ENCODE peak calls at places on chromosomes 4 and X, in eight cellular contexts. J is HFF-Myc, W is fibroblast of the aortic adventitia, C is progenitor cell of endocrine pancreas, H is fibroblast of lung, G is HCT116, U is IMR-90, T is mucosa of descending colon. I is an unnamed sample.
A peak's percentile ranks its signal among the peaks of the same experiment; 100 is the strongest.

GRCh38 chr4:124177647-124178425 is 534.7 kb downstream of the ANKRD50 start:
- DNase-seq in C (no peak), J (peak; percentile 33), H (peak; percentile 91), U (peak; percentile 91), W (peak; percentile 84), G (no peak), T (no peak), I (peak; percentile 76)

GRCh38 chrX:15758140-15758539 is 20.1 kb downstream of the CA5B start:
- DNase-seq in H (no peak), J (no peak), G (no peak), C (no peak), U (no peak), W (no peak), T (no peak), I (no peak)

GRCh38 chr4:60384475-60384874 is 815.7 kb upstream of the ADGRL3 start:
- DNase-seq in C (no peak), G (no peak), T (no peak), H (no peak), J (no peak), U (no peak), W (no peak), I (no peak)

GRCh38 chr4:16627999-16628398 is 270.4 kb downstream of the LDB2 start:
- DNase-seq in U (peak; percentile 95), G (no peak), W (peak; percentile 98), T (no peak), H (peak; percentile 96), C (no peak), J (peak; percentile 74), I (peak; percentile 91)

GRCh38 chrX:38036471-38036870 is 30.1 kb downstream of the SYTL5 start:
- DNase-seq in J (no peak), C (no peak), H (peak; percentile 59), W (no peak), G (no peak), U (peak; percentile 6), T (no peak), I (no peak)

GRCh38 chr4:41639291-41639690 is 101.3 kb downstream of the LIMCH1 start:
- DNase-seq in H (no peak), U (no peak), G (no peak), T (no peak), W (no peak), J (no peak), C (no peak), I (no peak)

GRCh38 chr4:67051000-67051789 is 494.1 kb downstream of the CENPC start:
- DNase-seq in U (no peak), G (no peak), W (no peak), H (no peak), C (no peak), J (no peak), T (no peak), I (no peak)

GRCh38 chrX:111874241-111874640 is 1.7 kb upstream of the TRPC5OS start:
- DNase-seq in U (no peak), C (no peak), H (no peak), T (no peak), W (no peak), J (no peak), G (no peak), I (no peak)

GRCh38 chrX:39133971-39134370 is 332.7 kb downstream of the MID1IP1 start:
- DNase-seq in H (no peak), J (no peak), T (peak; percentile 47), U (no peak), C (no peak), W (no peak), G (no peak), I (no peak)

GRCh38 chr4:141563721-141564120 is 72.7 kb upstream of the IL15 start:
- DNase-seq in H (no peak), G (no peak), C (no peak), T (no peak), J (no peak), U (no peak), W (peak; percentile 16), I (no peak)

GRCh38 chr4:111664546-111664945 is 480.7 kb upstream of the FAM241A start:
- DNase-seq in T (no peak), G (no peak), H (no peak), W (no peak), J (no peak), C (no peak), U (no peak), I (no peak)

GRCh38 chr4:76809594-76810305 is 88.2 kb downstream of the SOWAHB start:
- DNase-seq in G (no peak), T (no peak), C (no peak), H (peak; percentile 71), W (no peak), U (peak; percentile 53), J (no peak), I (no peak)

GRCh38 chrX:44735498-44735897 is 108.3 kb upstream of the DUSP21 start:
- DNase-seq in T (no peak), U (no peak), C (no peak), W (no peak), H (no peak), J (no peak), G (no peak), I (no peak)

GRCh38 chr4:168857546-168858314 is 152.3 kb downstream of the CBR4 start:
- DNase-seq in H (peak; percentile 89), T (no peak), G (no peak), C (no peak), J (no peak), W (peak; percentile 90), U (peak; percentile 94), I (peak; percentile 33)

GRCh38 chr4:169791527-169792156 is 33.9 kb upstream of the HPF1 start:
- DNase-seq in W (peak; percentile 69), U (peak; percentile 55), J (peak; percentile 40), H (peak; percentile 65), T (no peak), C (peak; percentile 39), G (peak; percentile 85), I (peak; percentile 67)

GRCh38 chrX:43973249-43973672 is at the start of gene NDP:
- DNase-seq in H (peak; percentile 13), W (no peak), J (no peak), U (no peak), C (no peak), G (no peak), T (no peak), I (no peak)

GRCh38 chrX:18291006-18291545 is 63.4 kb downstream of the SCML2 start:
- DNase-seq in C (no peak), H (peak; percentile 14), T (no peak), W (peak; percentile 32), U (peak; percentile 66), G (no peak), J (peak; percentile 5), I (no peak)

GRCh38 chrX:123884809-123885408 is 25.1 kb downstream of the XIAP start:
- DNase-seq in J (no peak), T (no peak), W (peak; percentile 73), C (no peak), H (peak; percentile 38), U (peak; percentile 52), G (no peak), I (peak; percentile 41)

GRCh38 chr4:69321153-69321729 is 41.0 kb downstream of the UGT2B28 start:
- DNase-seq in H (no peak), W (no peak), G (no peak), J (no peak), U (no peak), C (no peak), T (peak; percentile 42), I (no peak)

GRCh38 chrX:109537324-109537665 is 651 bp downstream of the NXT2 start:
- DNase-seq in C (peak; percentile 51), H (peak; percentile 71), J (peak; percentile 5), T (no peak), W (peak; percentile 83), U (peak; percentile 77), G (no peak), I (peak; percentile 8)

GRCh38 chrX:13717697-13718483 is 16.5 kb downstream of the TRAPPC2 start:
- DNase-seq in T (no peak), H (peak; percentile 69), W (peak; percentile 65), G (no peak), U (peak; percentile 53), J (no peak), C (no peak), I (no peak)
- TF ChIP-seq CTCF in T (no peak), H (no peak), W (no peak), G (no peak), U (no peak), J (no peak), C (no peak), I (no peak)

GRCh38 chr4:132818091-132818490 is 331.0 kb upstream of the PCDH10 start:
- DNase-seq in J (no peak), U (no peak), H (no peak), C (peak; percentile 28), G (no peak), T (no peak), W (no peak), I (no peak)
- TF ChIP-seq CTCF in J (no peak), U (no peak), H (no peak), C (peak; percentile 50), G (peak; percentile 31), T (no peak), W (no peak), I (peak; percentile 30)

DNA sequence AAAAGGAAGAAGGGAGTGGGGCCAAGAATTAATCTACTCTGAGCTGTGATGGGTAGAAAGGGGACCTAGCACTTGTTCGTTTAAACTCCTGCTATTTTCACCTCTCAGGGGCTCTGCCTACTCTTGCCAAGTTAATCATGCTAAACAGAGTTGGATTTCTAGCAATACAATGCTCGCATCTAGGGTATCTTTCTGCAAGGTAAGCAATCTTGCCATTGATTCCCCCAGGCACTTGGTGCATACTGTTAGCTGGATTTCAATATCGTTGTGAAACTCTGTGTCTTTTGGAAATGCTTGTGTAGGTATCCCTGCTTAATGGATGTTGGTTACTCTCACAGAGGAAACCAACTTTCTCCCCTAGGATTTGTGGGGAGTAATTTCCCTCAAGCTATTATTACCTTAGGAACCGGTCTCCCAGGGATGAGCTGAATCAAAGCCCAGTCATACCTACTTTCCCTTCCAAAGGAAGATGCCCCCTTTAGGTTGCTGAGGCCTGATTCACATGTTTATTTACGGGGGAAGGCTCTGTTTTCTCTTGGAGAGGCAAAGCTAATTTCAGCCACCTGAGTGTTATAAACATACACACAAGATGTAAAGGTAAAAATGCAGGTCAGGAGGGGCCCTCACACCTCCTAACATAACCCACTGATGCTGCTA is 366.8 kb downstream of the FBXW7 start:
- DNase-seq in J (no peak), T (no peak), H (no peak), G (no peak), U (no peak), W (no peak), C (no peak), I (no peak)
- TF ChIP-seq CTCF in J (no peak), T (no peak), H (no peak), G (no peak), U (no peak), W (no peak), C (no peak), I (no peak)

GRCh38 chrX:42128020-42128419 is 204.7 kb upstream of the CASK start:
- DNase-seq in U (no peak), W (no peak), H (no peak), G (no peak), T (no peak), J (no peak), C (no peak), I (no peak)

GRCh38 chrX:42127563-42127962 is 204.2 kb upstream of the CASK start:
- DNase-seq in G (no peak), C (no peak), J (no peak), T (no peak), W (no peak), H (no peak), U (no peak), I (no peak)

GRCh38 chrX:42128587-42128986 is 205.2 kb upstream of the CASK start:
- DNase-seq in G (no peak), T (no peak), C (no peak), W (no peak), H (no peak), U (no peak), J (no peak), I (no peak)

GRCh38 chrX:42129541-42129940 is 206.2 kb upstream of the CASK start:
- DNase-seq in H (no peak), C (no peak), G (no peak), U (no peak), T (no peak), W (no peak), J (no peak), I (no peak)

GRCh38 chrX:42129022-42129421 is 205.7 kb upstream of the CASK start:
- DNase-seq in C (no peak), U (no peak), J (no peak), W (no peak), T (no peak), G (no peak), H (no peak), I (no peak)
- TF ChIP-seq CTCF in C (no peak), U (no peak), J (no peak), W (no peak), T (no peak), G (no peak), H (no peak), I (no peak)

I was measured in HFFc6.